ENCODE peak calls at places on chromosomes 4 and X, in seven cellular contexts. P is lower leg skin; T is glomerular endothelial cell; U is CD4-positive, alpha-beta memory T cell; B is neuronal stem cell; Z is H4; L is suprapubic skin. V is an unnamed sample.

GRCh38 chr4:84401669-84402068 is 97.4 kb downstream of the NKX6-1 start:
- DNase-seq in L (no peak), U (no peak), Z (peak; percentile 15), B (no peak), P (no peak), T (no peak), V (no peak)

GRCh38 chr4:4430492-4431195 is 43.7 kb downstream of the NSG1 start:
- DNase-seq in T (peak; percentile 29), B (peak; percentile 43), P (no peak), U (peak; percentile 45), L (no peak), Z (peak; percentile 74), V (no peak)

GRCh38 chr4:77697860-77698599 is 92.4 kb downstream of the CXCL13 start:
- DNase-seq in T (peak; percentile 42), Z (peak; percentile 84), L (no peak), B (no peak), P (no peak), U (no peak), V (no peak)

GRCh38 chrX:11543249-11543648 is 122.5 kb downstream of the ARHGAP6 start:
- DNase-seq in L (no peak), U (no peak), B (no peak), P (no peak), Z (peak; percentile 13), T (no peak), V (no peak)

GRCh38 chrX:1249101-1249887 is 19.3 kb upstream of the CSF2RA start:
- DNase-seq in B (peak; percentile 64), U (peak; percentile 50), L (no peak), P (peak; percentile 86), Z (peak; percentile 64), T (no peak), V (no peak)

GRCh38 chr4:4989083-4989622 is 30.1 kb downstream of the CYTL1 start:
- DNase-seq in B (no peak), Z (no peak), T (no peak), U (no peak), P (no peak), L (no peak), V (no peak)

GRCh38 chrX:94751611-94752010 is 1077.6 kb downstream of the FAM133A start:
- DNase-seq in P (no peak), B (peak; percentile 1), T (no peak), L (no peak), U (no peak), Z (peak; percentile 3), V (no peak)

GRCh38 chr4:89289312-89289711 is 18.3 kb downstream of the GPRIN3 start:
- DNase-seq in Z (no peak), B (no peak), T (no peak), P (no peak), L (no peak), U (no peak), V (no peak)

V was measured in GOT3.